ENCODE peak calls at places on chromosomes 13 and 19, in five cellular contexts. L is sigmoid colon, Z is chondrocyte, B is COR-L47, D is cardiac muscle cell. U is an unnamed sample.

GRCh38 chr13:58452123-58452623 is 820.6 kb downstream of the PCDH17 start:
- DNase-seq in L (no peak), Z (no peak), B (no peak), D (peak; percentile 7), U (peak; percentile 76)

GRCh38 chr19:47633516-47633915 is 24.6 kb downstream of the BICRA start:
- DNase-seq in L (no peak), Z (no peak), B (no peak), D (no peak), U (no peak)

GRCh38 chr19:54162241-54162805 is 2.8 kb upstream of the LENG1 start:
- DNase-seq in L (peak; percentile 96), Z (no peak), B (no peak), D (peak; percentile 73), U (peak; percentile 92)

GRCh38 chr13:45705145-45705695 is 3.1 kb downstream of the CBY2 start:
- DNase-seq in L (no peak), Z (no peak), B (no peak), D (no peak), U (no peak)

GRCh38 chr13:113964251-113964995 is 9.5 kb downstream of the C13orf46 start:
- DNase-seq in L (peak; percentile 50), Z (peak; percentile 56), B (no peak), D (no peak), U (no peak)

GRCh38 chr19:7994114-7994513 is 11.3 kb downstream of the ELAVL1 start:
- DNase-seq in L (no peak), Z (no peak), B (no peak), D (no peak), U (no peak)

GRCh38 chr13:51922771-51923480 is 61.2 kb downstream of the CCDC70 start:
- DNase-seq in L (no peak), Z (no peak), B (no peak), D (no peak), U (peak; percentile 14)

GRCh38 chr19:47111081-47111589 is 2.4 kb downstream of the ZC3H4 start:
- DNase-seq in L (peak; percentile 71), Z (no peak), B (peak; percentile 10), D (no peak), U (no peak)

GRCh38 chr13:99895428-99895998 is 76.1 kb downstream of the ZIC5 start:
- DNase-seq in L (no peak), Z (no peak), B (no peak), D (peak; percentile 5), U (no peak)

GRCh38 chr13:48333976-48334375 is 30.4 kb downstream of the RB1 start:
- DNase-seq in L (no peak), Z (no peak), B (no peak), D (peak; percentile 47), U (no peak)

GRCh38 chr13:89432997-89433396 is 1761.8 kb downstream of the SLITRK5 start:
- DNase-seq in L (no peak), Z (no peak), B (no peak), D (no peak), U (no peak)

GRCh38 chr13:38707433-38707832 is 20.6 kb downstream of the FREM2 start:
- DNase-seq in L (no peak), Z (no peak), B (no peak), D (no peak), U (no peak)

U was measured in Caco-2.